ENCODE peak calls at places on chromosome 22, in five cellular contexts. One of them, this sample, is unnamed.

GRCh38 chr22:20406686-20407408 is 12.9 kb downstream of the ZNF74 start:
- DNase-seq in fibroblast of the aortic adventitia: no peak
- DNase-seq in IMR-90: no peak
- DNase-seq in cardiac fibroblast: no peak
- DNase-seq in A549: no peak
- DNase-seq in this sample: no peak

GRCh38 chr22:47375621-47376321 is 613.3 kb downstream of the TBC1D22A start:
- DNase-seq in cardiac fibroblast: no peak
- DNase-seq in fibroblast of the aortic adventitia: no peak
- DNase-seq in IMR-90: no peak
- DNase-seq in A549: no peak
- DNase-seq in this sample: no peak

GRCh38 chr22:28019360-28019759 is 100.3 kb upstream of the PITPNB start:
- DNase-seq in IMR-90: no peak
- DNase-seq in cardiac fibroblast: peak; percentile 3
- DNase-seq in fibroblast of the aortic adventitia: no peak
- DNase-seq in A549: no peak
- DNase-seq in this sample: no peak

GRCh38 chr22:44357962-44358553 is 45.3 kb upstream of the SHISAL1 start:
- DNase-seq in A549: no peak
- DNase-seq in cardiac fibroblast: no peak
- DNase-seq in IMR-90: peak; percentile 24
- DNase-seq in fibroblast of the aortic adventitia: peak; percentile 63
- DNase-seq in this sample: no peak

GRCh38 chr22:49005557-49005956 is 822.1 kb downstream of the BRD1 start:
- DNase-seq in cardiac fibroblast: no peak
- DNase-seq in IMR-90: no peak
- DNase-seq in fibroblast of the aortic adventitia: no peak
- DNase-seq in A549: no peak
- DNase-seq in this sample: no peak

GRCh38 chr22:27800250-27801131 is 1.1 kb downstream of the MN1 start:
- DNase-seq in IMR-90: no peak
- DNase-seq in fibroblast of the aortic adventitia: peak; percentile 27
- DNase-seq in cardiac fibroblast: peak; percentile 64
- DNase-seq in A549: no peak
- DNase-seq in this sample: no peak

GRCh38 chr22:20919718-20920117 is 2.5 kb downstream of the CRKL start:
- DNase-seq in fibroblast of the aortic adventitia: peak; percentile 26
- DNase-seq in IMR-90: no peak
- DNase-seq in cardiac fibroblast: peak; percentile 13
- DNase-seq in A549: no peak
- DNase-seq in this sample: no peak

GRCh38 chr22:21902296-21903087 is 35.0 kb upstream of the MAPK1 start:
- DNase-seq in IMR-90: no peak
- DNase-seq in fibroblast of the aortic adventitia: no peak
- DNase-seq in cardiac fibroblast: no peak
- DNase-seq in A549: no peak
- DNase-seq in this sample: no peak

GRCh38 chr22:28402066-28402465 is 277.6 kb downstream of the TTC28 start:
- DNase-seq in cardiac fibroblast: no peak
- DNase-seq in fibroblast of the aortic adventitia: no peak
- DNase-seq in IMR-90: no peak
- DNase-seq in A549: no peak
- DNase-seq in this sample: no peak

GRCh38 chr22:26027341-26027740 is 141.9 kb upstream of the SEZ6L start:
- DNase-seq in A549: no peak
- DNase-seq in cardiac fibroblast: no peak
- DNase-seq in fibroblast of the aortic adventitia: no peak
- DNase-seq in IMR-90: no peak
- DNase-seq in this sample: no peak

GRCh38 chr22:28008056-28008455 is 89.0 kb upstream of the PITPNB start:
- DNase-seq in A549: no peak
- DNase-seq in IMR-90: no peak
- DNase-seq in fibroblast of the aortic adventitia: no peak
- DNase-seq in cardiac fibroblast: no peak
- DNase-seq in this sample: no peak

GRCh38 chr22:25843660-25844275 is 101.8 kb downstream of the MYO18B start:
- DNase-seq in A549: no peak
- DNase-seq in cardiac fibroblast: no peak
- DNase-seq in IMR-90: no peak
- DNase-seq in fibroblast of the aortic adventitia: no peak
- DNase-seq in this sample: no peak

GRCh38 chr22:50209893-50210292 is 9.1 kb downstream of the SELENOO start:
- DNase-seq in A549: peak; percentile 52
- DNase-seq in cardiac fibroblast: peak; percentile 73
- DNase-seq in IMR-90: peak; percentile 57
- DNase-seq in fibroblast of the aortic adventitia: peak; percentile 72
- DNase-seq in this sample: no peak

GRCh38 chr22:27809226-27809625 is 7.7 kb upstream of the MN1 start:
- DNase-seq in A549: no peak
- DNase-seq in cardiac fibroblast: no peak
- DNase-seq in IMR-90: no peak
- DNase-seq in fibroblast of the aortic adventitia: no peak
- DNase-seq in this sample: no peak

GRCh38 chr22:18000441-18001039 is 23.8 kb downstream of the MICAL3 start:
- DNase-seq in A549: peak; percentile 24
- DNase-seq in fibroblast of the aortic adventitia: peak; percentile 30
- DNase-seq in IMR-90: no peak
- DNase-seq in cardiac fibroblast: peak; percentile 33
- DNase-seq in this sample: no peak

GRCh38 chr22:50660306-50660705 is 12.3 kb upstream of the SHANK3 start:
- DNase-seq in IMR-90: no peak
- DNase-seq in cardiac fibroblast: peak; percentile 17
- DNase-seq in A549: no peak
- DNase-seq in fibroblast of the aortic adventitia: no peak
- DNase-seq in this sample: no peak

GRCh38 chr22:50284479-50284878 is 14.3 kb upstream of the MAPK11 start:
- DNase-seq in cardiac fibroblast: no peak
- DNase-seq in A549: no peak
- DNase-seq in fibroblast of the aortic adventitia: no peak
- DNase-seq in IMR-90: no peak
- DNase-seq in this sample: no peak

GRCh38 chr22:22929381-22930221 is 42.0 kb downstream of the IGLL5 start:
- DNase-seq in cardiac fibroblast: no peak
- DNase-seq in fibroblast of the aortic adventitia: no peak
- DNase-seq in A549: no peak
- DNase-seq in IMR-90: no peak
- DNase-seq in this sample: no peak

GRCh38 chr22:19869497-19870152 is 15.0 kb upstream of the GNB1L start:
- DNase-seq in A549: no peak
- DNase-seq in fibroblast of the aortic adventitia: no peak
- DNase-seq in cardiac fibroblast: no peak
- DNase-seq in IMR-90: no peak
- DNase-seq in this sample: no peak

GRCh38 chr22:32080904-32081303 is 37.8 kb downstream of the SLC5A1 start:
- DNase-seq in cardiac fibroblast: peak; percentile 76
- DNase-seq in IMR-90: peak; percentile 47
- DNase-seq in A549: peak; percentile 60
- DNase-seq in fibroblast of the aortic adventitia: peak; percentile 68
- DNase-seq in this sample: no peak

GRCh38 chr22:50221410-50222300 is 20.8 kb downstream of the SELENOO start:
- DNase-seq in IMR-90: no peak
- DNase-seq in fibroblast of the aortic adventitia: no peak
- DNase-seq in A549: no peak
- DNase-seq in cardiac fibroblast: no peak
- DNase-seq in this sample: no peak

GRCh38 chr22:35956850-35957249 is 71.8 kb downstream of the RBFOX2 start:
- DNase-seq in cardiac fibroblast: no peak
- DNase-seq in IMR-90: no peak
- DNase-seq in A549: no peak
- DNase-seq in fibroblast of the aortic adventitia: no peak
- DNase-seq in this sample: no peak

GRCh38 chr22:28023036-28023435 is 104.0 kb upstream of the PITPNB start:
- DNase-seq in A549: no peak
- DNase-seq in IMR-90: no peak
- DNase-seq in fibroblast of the aortic adventitia: no peak
- DNase-seq in cardiac fibroblast: no peak
- DNase-seq in this sample: no peak

GRCh38 chr22:21741059-21741458 is 5.5 kb upstream of the YPEL1 start:
- DNase-seq in IMR-90: no peak
- DNase-seq in fibroblast of the aortic adventitia: no peak
- DNase-seq in A549: no peak
- DNase-seq in cardiac fibroblast: no peak
- DNase-seq in this sample: no peak

GRCh38 chr22:20061481-20061861 is 18.6 kb upstream of the DGCR8 start:
- DNase-seq in fibroblast of the aortic adventitia: no peak
- DNase-seq in A549: no peak
- DNase-seq in cardiac fibroblast: peak; percentile 27
- DNase-seq in IMR-90: peak; percentile 8
- DNase-seq in this sample: no peak

GRCh38 chr22:32336185-32336603 is 21.5 kb upstream of the RFPL3 start:
- DNase-seq in A549: no peak
- DNase-seq in cardiac fibroblast: no peak
- DNase-seq in fibroblast of the aortic adventitia: no peak
- DNase-seq in IMR-90: no peak
- DNase-seq in this sample: no peak

GRCh38 chr22:31122532-31123291 is at the start of gene INPP5J:
- DNase-seq in fibroblast of the aortic adventitia: peak; percentile 37
- DNase-seq in A549: peak; percentile 24
- DNase-seq in cardiac fibroblast: peak; percentile 46
- DNase-seq in IMR-90: peak; percentile 50
- DNase-seq in this sample: no peak

GRCh38 chr22:19800761-19801244 is 40.2 kb downstream of the TBX1 start:
- DNase-seq in fibroblast of the aortic adventitia: peak; percentile 25
- DNase-seq in cardiac fibroblast: peak; percentile 14
- DNase-seq in A549: peak; percentile 39
- DNase-seq in IMR-90: peak; percentile 25
- DNase-seq in this sample: no peak

GRCh38 chr22:20581503-20582170 is 74.2 kb downstream of the MED15 start:
- DNase-seq in IMR-90: no peak
- DNase-seq in fibroblast of the aortic adventitia: no peak
- DNase-seq in A549: no peak
- DNase-seq in cardiac fibroblast: no peak
- DNase-seq in this sample: no peak

GRCh38 chr22:23315341-23315917 is 135.1 kb downstream of the BCR start:
- DNase-seq in IMR-90: peak; percentile 86
- DNase-seq in fibroblast of the aortic adventitia: peak; percentile 73
- DNase-seq in A549: peak; percentile 61
- DNase-seq in cardiac fibroblast: peak; percentile 74
- DNase-seq in this sample: no peak

GRCh38 chr22:23678133-23678532 is 12.7 kb upstream of the RGL4 start:
- DNase-seq in fibroblast of the aortic adventitia: no peak
- DNase-seq in IMR-90: no peak
- DNase-seq in cardiac fibroblast: no peak
- DNase-seq in A549: no peak
- DNase-seq in this sample: no peak

GRCh38 chr22:50039669-50040458 is 18.2 kb downstream of the TTLL8 start:
- DNase-seq in A549: no peak
- DNase-seq in fibroblast of the aortic adventitia: no peak
- DNase-seq in IMR-90: no peak
- DNase-seq in cardiac fibroblast: no peak
- DNase-seq in this sample: no peak

GRCh38 chr22:48098243-48098935 is 1335.9 kb downstream of the TBC1D22A start:
- DNase-seq in fibroblast of the aortic adventitia: no peak
- DNase-seq in IMR-90: no peak
- DNase-seq in cardiac fibroblast: no peak
- DNase-seq in A549: no peak
- DNase-seq in this sample: no peak

GRCh38 chr22:48099671-48100070 is 1337.2 kb downstream of the TBC1D22A start:
- DNase-seq in A549: no peak
- DNase-seq in IMR-90: no peak
- DNase-seq in cardiac fibroblast: no peak
- DNase-seq in fibroblast of the aortic adventitia: no peak
- DNase-seq in this sample: no peak

GRCh38 chr22:23119492-23120414 is 22.0 kb downstream of the RSPH14 start:
- DNase-seq in A549: no peak
- DNase-seq in cardiac fibroblast: no peak
- DNase-seq in fibroblast of the aortic adventitia: no peak
- DNase-seq in IMR-90: no peak
- DNase-seq in this sample: no peak

GRCh38 chr22:20994902-20995241 is 7.0 kb downstream of the THAP7 start:
- DNase-seq in cardiac fibroblast: no peak
- DNase-seq in IMR-90: no peak
- DNase-seq in fibroblast of the aortic adventitia: no peak
- DNase-seq in A549: no peak
- DNase-seq in this sample: no peak

DNA sequence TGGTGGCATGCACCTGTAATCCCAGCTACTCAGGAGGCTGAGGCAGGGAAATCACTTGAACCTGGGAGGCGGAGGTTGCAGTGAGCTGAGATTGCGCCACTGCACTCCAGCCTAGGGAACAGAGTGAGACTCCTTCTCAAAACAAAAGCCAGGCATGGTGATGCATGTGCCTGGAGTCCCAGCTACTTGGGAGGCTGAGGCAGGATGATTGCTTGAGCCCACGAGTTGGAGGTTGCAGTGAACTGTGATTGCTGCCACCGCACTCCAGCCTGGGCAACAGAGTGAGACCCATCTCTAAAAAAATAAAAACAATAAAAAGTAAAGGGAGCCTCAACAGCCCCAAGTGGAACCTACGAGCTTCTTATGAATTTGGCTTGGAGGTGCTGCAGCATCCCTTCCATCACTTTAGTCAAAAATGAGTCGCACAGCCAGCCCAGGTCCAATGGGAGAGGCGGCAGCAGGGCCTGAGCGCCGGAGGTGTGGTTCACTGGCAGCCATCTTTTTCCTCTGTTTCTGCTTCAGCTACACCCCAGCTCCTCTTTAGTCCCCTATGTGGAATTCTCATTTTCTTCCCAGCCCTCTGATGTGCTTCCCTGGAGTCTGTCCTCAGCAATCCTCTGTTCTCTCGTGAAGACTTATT is 29.2 kb upstream of the GCAT start:
- DNase-seq in cardiac fibroblast: peak; percentile 31
- DNase-seq in A549: no peak
- DNase-seq in fibroblast of the aortic adventitia: no peak
- DNase-seq in IMR-90: no peak
- DNase-seq in this sample: no peak
- H3K4me3 ChIP-seq in cardiac fibroblast: no peak overlapping the region
- H3K4me3 ChIP-seq in A549: no peak overlapping the region
- H3K4me3 ChIP-seq in fibroblast of the aortic adventitia: no peak overlapping the region
- H3K4me3 ChIP-seq in IMR-90: no peak overlapping the region
- H3K4me3 ChIP-seq in this sample: no peak overlapping the region

GRCh38 chr22:46262449-46263207 is 515 bp downstream of the PKDREJ start:
- DNase-seq in IMR-90: peak; percentile 35
- DNase-seq in A549: no peak
- DNase-seq in cardiac fibroblast: peak; percentile 49
- DNase-seq in fibroblast of the aortic adventitia: peak; percentile 29
- DNase-seq in this sample: no peak
- H3K4me3 ChIP-seq in IMR-90: no peak overlapping the region
- H3K4me3 ChIP-seq in A549: no peak overlapping the region
- H3K4me3 ChIP-seq in cardiac fibroblast: no peak overlapping the region
- H3K4me3 ChIP-seq in fibroblast of the aortic adventitia: no peak overlapping the region
- H3K4me3 ChIP-seq in this sample: peak overlapping the region; percentile 66

GRCh38 chr22:41951898-41952474 is at the start of gene SMIM45:
- DNase-seq in A549: no peak
- DNase-seq in cardiac fibroblast: no peak
- DNase-seq in IMR-90: no peak
- DNase-seq in fibroblast of the aortic adventitia: no peak
- DNase-seq in this sample: no peak
- H3K4me3 ChIP-seq in A549: no peak within 1 kb of the TSS
- H3K4me3 ChIP-seq in cardiac fibroblast: no peak within 1 kb of the TSS
- H3K4me3 ChIP-seq in IMR-90: no peak within 1 kb of the TSS
- H3K4me3 ChIP-seq in fibroblast of the aortic adventitia: no peak within 1 kb of the TSS
- H3K4me3 ChIP-seq in this sample: no peak within 1 kb of the TSS

GRCh38 chr22:29600846-29601245 is 2.6 kb upstream of the NF2 start:
- DNase-seq in IMR-90: no peak
- DNase-seq in fibroblast of the aortic adventitia: no peak
- DNase-seq in A549: no peak
- DNase-seq in cardiac fibroblast: no peak
- DNase-seq in this sample: no peak

GRCh38 chr22:29593923-29594322 is 9.5 kb upstream of the NF2 start:
- DNase-seq in cardiac fibroblast: no peak
- DNase-seq in IMR-90: no peak
- DNase-seq in A549: no peak
- DNase-seq in fibroblast of the aortic adventitia: no peak
- DNase-seq in this sample: no peak

GRCh38 chr22:29596408-29596807 is 7.0 kb upstream of the NF2 start:
- DNase-seq in cardiac fibroblast: no peak
- DNase-seq in A549: no peak
- DNase-seq in fibroblast of the aortic adventitia: no peak
- DNase-seq in IMR-90: no peak
- DNase-seq in this sample: no peak
- H3K4me3 ChIP-seq in cardiac fibroblast: no peak overlapping the region
- H3K4me3 ChIP-seq in A549: no peak overlapping the region
- H3K4me3 ChIP-seq in fibroblast of the aortic adventitia: no peak overlapping the region
- H3K4me3 ChIP-seq in IMR-90: no peak overlapping the region
- H3K4me3 ChIP-seq in this sample: no peak overlapping the region